ENCODE peak calls at places on chromosomes 3 and 15, in four cellular contexts. V is NB4, S is fibroblast of mammary gland, B is activated B cell treated with CpG ODN at 0.5 μM for 24 hours. T is an unnamed sample.

GRCh38 chr15:90188914-90189748 is 12.0 kb upstream of the SEMA4B start:
- DNase-seq in B (no peak), S (no peak), V (peak; percentile 83), T (no peak)

GRCh38 chr3:38382506-38383080 is 36.0 kb downstream of the XYLB start:
- DNase-seq in V (no peak), S (no peak), B (no peak), T (no peak)

GRCh38 chr15:60423540-60423939 is 25.8 kb upstream of the ANXA2 start:
- DNase-seq in V (no peak), B (no peak), S (peak; percentile 82), T (peak; percentile 12)

GRCh38 chr3:186097663-186098451 is 11.0 kb downstream of the ETV5 start:
- DNase-seq in S (peak; percentile 48), V (no peak), B (no peak), T (peak; percentile 77)

GRCh38 chr3:134955874-134956273 is 160.8 kb downstream of the EPHB1 start:
- DNase-seq in V (no peak), B (no peak), S (no peak), T (no peak)

GRCh38 chr3:146895026-146895749 is 290.0 kb upstream of the PLSCR5 start:
- DNase-seq in V (no peak), S (peak; percentile 71), B (no peak), T (no peak)

GRCh38 chr3:89571707-89572106 is 464.3 kb downstream of the EPHA3 start:
- DNase-seq in B (no peak), S (no peak), V (no peak), T (no peak)

GRCh38 chr3:174776123-174776522 is 83.0 kb upstream of the NAALADL2 start:
- DNase-seq in S (no peak), V (no peak), B (no peak), T (no peak)

GRCh38 chr3:106819445-106819844 is 557.8 kb upstream of the CCDC54 start:
- DNase-seq in S (no peak), B (no peak), V (no peak), T (no peak)

GRCh38 chr3:81643721-81644120 is 117.7 kb downstream of the GBE1 start:
- DNase-seq in B (no peak), S (peak; percentile 36), V (peak; percentile 26), T (no peak)
- TF ChIP-seq CTCF in B (no peak), S (peak; percentile 25), V (no peak), T (peak; percentile 37)

GRCh38 chr3:52770581-52771333 is at the start of gene NEK4:
- DNase-seq in V (peak; percentile 96), S (peak; percentile 84), B (peak; percentile 80), T (peak; percentile 85)
- TF ChIP-seq CTCF in V (no peak), S (no peak), B (no peak), T (no peak)

DNA sequence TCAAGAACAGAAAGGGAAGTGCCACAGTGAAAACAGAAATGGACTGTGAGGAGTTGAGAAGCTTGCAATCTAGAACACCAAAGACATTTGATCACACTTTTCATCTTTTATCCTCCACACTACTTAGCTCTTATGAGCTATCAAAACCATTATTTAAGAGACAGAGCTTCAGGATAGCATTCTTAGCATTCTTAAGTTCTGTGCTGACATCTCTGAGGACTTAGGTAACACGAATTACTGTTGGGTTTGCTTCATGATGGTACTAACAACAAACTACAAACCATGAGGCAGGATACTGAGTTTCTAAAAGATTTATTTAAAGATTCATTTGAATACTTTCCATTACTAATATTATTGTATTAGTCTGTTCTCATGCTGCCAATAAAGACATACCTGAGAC is 1038.6 kb downstream of the TUSC7 start:
- DNase-seq in S (no peak), V (no peak), B (no peak), T (no peak)
- TF ChIP-seq CTCF in S (no peak), V (no peak), B (no peak), T (no peak)

GRCh38 chr3:122586918-122587317 is 9.5 kb downstream of the PARP15 start:
- DNase-seq in B (no peak), V (no peak), S (no peak), T (no peak)

GRCh38 chr3:122589297-122589696 is 11.8 kb downstream of the PARP15 start:
- DNase-seq in B (no peak), V (no peak), S (no peak), T (no peak)

GRCh38 chr3:122583770-122584169 is 6.3 kb downstream of the PARP15 start:
- DNase-seq in S (no peak), B (no peak), V (no peak), T (no peak)

GRCh38 chr3:122587572-122587971 is 10.1 kb downstream of the PARP15 start:
- DNase-seq in S (no peak), V (no peak), B (no peak), T (no peak)

DNA sequence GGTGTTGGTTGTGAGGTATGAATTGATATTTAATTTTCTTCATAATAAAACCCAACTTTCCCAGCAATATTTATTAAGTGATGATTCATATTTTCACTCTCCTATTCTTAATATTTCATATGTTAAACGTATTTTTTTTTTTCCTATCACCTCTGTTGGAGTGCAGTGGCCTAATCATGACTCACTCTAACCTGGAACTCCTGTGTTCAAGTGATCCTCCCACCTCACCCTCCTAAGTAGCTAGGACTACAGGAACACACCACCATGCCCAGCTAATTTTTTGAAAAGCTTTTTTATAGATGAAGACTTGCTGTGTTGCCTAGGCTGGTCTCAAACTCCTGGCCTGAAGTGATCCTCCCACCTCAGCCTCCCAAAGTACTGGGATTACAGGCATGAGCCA is 8.6 kb downstream of the PARP15 start:
- DNase-seq in B (no peak), S (no peak), V (no peak), T (no peak)
- TF ChIP-seq CTCF in B (no peak), S (no peak), V (no peak), T (no peak)

GRCh38 chr15:48109856-48110531 is 10.8 kb upstream of the SLC24A5 start:
- DNase-seq in V (no peak), B (no peak), S (no peak), T (no peak)
- TF ChIP-seq CTCF in V (no peak), B (no peak), S (no peak), T (peak; percentile 22)

T was measured in progenitor cell of endocrine pancreas.